ENCODE peak calls at places on chromosomes 2 and 18, in nine cellular contexts. One of them, this sample, is unnamed.

GRCh38 chr2:181036848-181037603 is 56.6 kb downstream of the UBE2E3 start:
- DNase-seq in natural killer cell treated with Interleukin-12 subunit alpha and Interleukin-12 subunit beta and Interleukin-15 and Interleukin-18, amount 100 ng/mL, for 72 hours: no peak
- DNase-seq in AG08396: peak; percentile 21
- DNase-seq in HEK293T: no peak
- DNase-seq in GDM1: no peak
- DNase-seq in EL: peak; percentile 82
- DNase-seq in HCT116: no peak
- DNase-seq in GM20000: no peak
- DNase-seq in T-helper 9 cell: no peak
- DNase-seq in this sample: no peak

GRCh38 chr2:169528271-169528701 is 18.8 kb downstream of the KLHL41 start:
- DNase-seq in natural killer cell treated with Interleukin-12 subunit alpha and Interleukin-12 subunit beta and Interleukin-15 and Interleukin-18, amount 100 ng/mL, for 72 hours: no peak
- DNase-seq in AG08396: peak; percentile 58
- DNase-seq in HEK293T: peak; percentile 72
- DNase-seq in GDM1: peak; percentile 41
- DNase-seq in EL: peak; percentile 58
- DNase-seq in HCT116: peak; percentile 41
- DNase-seq in GM20000: peak; percentile 53
- DNase-seq in T-helper 9 cell: peak; percentile 70
- DNase-seq in this sample: no peak

GRCh38 chr2:37698931-37699481 is 27.6 kb upstream of the CDC42EP3 start:
- DNase-seq in natural killer cell treated with Interleukin-12 subunit alpha and Interleukin-12 subunit beta and Interleukin-15 and Interleukin-18, amount 100 ng/mL, for 72 hours: no peak
- DNase-seq in AG08396: no peak
- DNase-seq in HEK293T: no peak
- DNase-seq in GDM1: no peak
- DNase-seq in EL: peak; percentile 73
- DNase-seq in HCT116: no peak
- DNase-seq in GM20000: no peak
- DNase-seq in T-helper 9 cell: no peak
- DNase-seq in this sample: no peak

GRCh38 chr2:29902356-29902755 is 19.0 kb downstream of the ALK start:
- DNase-seq in natural killer cell treated with Interleukin-12 subunit alpha and Interleukin-12 subunit beta and Interleukin-15 and Interleukin-18, amount 100 ng/mL, for 72 hours: no peak
- DNase-seq in AG08396: no peak
- DNase-seq in HEK293T: no peak
- DNase-seq in GDM1: no peak
- DNase-seq in EL: no peak
- DNase-seq in HCT116: no peak
- DNase-seq in GM20000: no peak
- DNase-seq in T-helper 9 cell: no peak
- DNase-seq in this sample: no peak

GRCh38 chr2:11710210-11710609 is 36.2 kb upstream of the LPIN1 start:
- DNase-seq in natural killer cell treated with Interleukin-12 subunit alpha and Interleukin-12 subunit beta and Interleukin-15 and Interleukin-18, amount 100 ng/mL, for 72 hours: no peak
- DNase-seq in AG08396: peak; percentile 76
- DNase-seq in HEK293T: no peak
- DNase-seq in GDM1: no peak
- DNase-seq in EL: peak; percentile 71
- DNase-seq in HCT116: no peak
- DNase-seq in GM20000: no peak
- DNase-seq in T-helper 9 cell: no peak
- DNase-seq in this sample: peak; percentile 76

GRCh38 chr2:203623616-203624015 is 82.8 kb upstream of the CD28 start:
- DNase-seq in natural killer cell treated with Interleukin-12 subunit alpha and Interleukin-12 subunit beta and Interleukin-15 and Interleukin-18, amount 100 ng/mL, for 72 hours: no peak
- DNase-seq in AG08396: no peak
- DNase-seq in HEK293T: no peak
- DNase-seq in GDM1: no peak
- DNase-seq in EL: peak; percentile 30
- DNase-seq in HCT116: no peak
- DNase-seq in GM20000: no peak
- DNase-seq in T-helper 9 cell: no peak
- DNase-seq in this sample: no peak

GRCh38 chr2:20191714-20192569 is 33.0 kb downstream of the SDC1 start:
- DNase-seq in natural killer cell treated with Interleukin-12 subunit alpha and Interleukin-12 subunit beta and Interleukin-15 and Interleukin-18, amount 100 ng/mL, for 72 hours: no peak
- DNase-seq in AG08396: no peak
- DNase-seq in HEK293T: no peak
- DNase-seq in GDM1: no peak
- DNase-seq in EL: no peak
- DNase-seq in HCT116: no peak
- DNase-seq in GM20000: no peak
- DNase-seq in T-helper 9 cell: no peak
- DNase-seq in this sample: no peak

GRCh38 chr18:48948112-48949050 is 2.4 kb downstream of the SMAD7 start:
- DNase-seq in natural killer cell treated with Interleukin-12 subunit alpha and Interleukin-12 subunit beta and Interleukin-15 and Interleukin-18, amount 100 ng/mL, for 72 hours: peak; percentile 71
- DNase-seq in AG08396: peak; percentile 78
- DNase-seq in HEK293T: peak; percentile 57
- DNase-seq in GDM1: no peak
- DNase-seq in EL: peak; percentile 80
- DNase-seq in HCT116: no peak
- DNase-seq in GM20000: peak; percentile 78
- DNase-seq in T-helper 9 cell: no peak
- DNase-seq in this sample: no peak

GRCh38 chr18:159037-159652 is 788 bp downstream of the USP14 start:
- DNase-seq in natural killer cell treated with Interleukin-12 subunit alpha and Interleukin-12 subunit beta and Interleukin-15 and Interleukin-18, amount 100 ng/mL, for 72 hours: no peak
- DNase-seq in AG08396: peak; percentile 42
- DNase-seq in HEK293T: peak; percentile 11
- DNase-seq in GDM1: no peak
- DNase-seq in EL: peak; percentile 27
- DNase-seq in HCT116: no peak
- DNase-seq in GM20000: peak; percentile 27
- DNase-seq in T-helper 9 cell: no peak
- DNase-seq in this sample: peak; percentile 23

GRCh38 chr2:240303896-240304745 is 131.3 kb upstream of the GPC1 start:
- DNase-seq in natural killer cell treated with Interleukin-12 subunit alpha and Interleukin-12 subunit beta and Interleukin-15 and Interleukin-18, amount 100 ng/mL, for 72 hours: no peak
- DNase-seq in AG08396: no peak
- DNase-seq in HEK293T: no peak
- DNase-seq in GDM1: no peak
- DNase-seq in EL: no peak
- DNase-seq in HCT116: no peak
- DNase-seq in GM20000: no peak
- DNase-seq in T-helper 9 cell: no peak
- DNase-seq in this sample: no peak

GRCh38 chr2:23292024-23292423 is 93.0 kb upstream of the KLHL29 start:
- DNase-seq in natural killer cell treated with Interleukin-12 subunit alpha and Interleukin-12 subunit beta and Interleukin-15 and Interleukin-18, amount 100 ng/mL, for 72 hours: no peak
- DNase-seq in AG08396: no peak
- DNase-seq in HEK293T: no peak
- DNase-seq in GDM1: no peak
- DNase-seq in EL: no peak
- DNase-seq in HCT116: no peak
- DNase-seq in GM20000: no peak
- DNase-seq in T-helper 9 cell: no peak
- DNase-seq in this sample: no peak

GRCh38 chr2:69950241-69950640 is 11.2 kb downstream of the ASPRV1 start:
- DNase-seq in natural killer cell treated with Interleukin-12 subunit alpha and Interleukin-12 subunit beta and Interleukin-15 and Interleukin-18, amount 100 ng/mL, for 72 hours: no peak
- DNase-seq in AG08396: no peak
- DNase-seq in HEK293T: no peak
- DNase-seq in GDM1: no peak
- DNase-seq in EL: no peak
- DNase-seq in HCT116: no peak
- DNase-seq in GM20000: no peak
- DNase-seq in T-helper 9 cell: no peak
- DNase-seq in this sample: no peak

GRCh38 chr18:75754433-75754832 is 326.9 kb upstream of the SMIM21 start:
- DNase-seq in natural killer cell treated with Interleukin-12 subunit alpha and Interleukin-12 subunit beta and Interleukin-15 and Interleukin-18, amount 100 ng/mL, for 72 hours: no peak
- DNase-seq in AG08396: no peak
- DNase-seq in HEK293T: no peak
- DNase-seq in GDM1: no peak
- DNase-seq in EL: no peak
- DNase-seq in HCT116: no peak
- DNase-seq in GM20000: no peak
- DNase-seq in T-helper 9 cell: no peak
- DNase-seq in this sample: no peak

GRCh38 chr2:106566050-106566449 is 78.9 kb downstream of the CD8B2 start:
- DNase-seq in natural killer cell treated with Interleukin-12 subunit alpha and Interleukin-12 subunit beta and Interleukin-15 and Interleukin-18, amount 100 ng/mL, for 72 hours: no peak
- DNase-seq in AG08396: no peak
- DNase-seq in HEK293T: no peak
- DNase-seq in GDM1: no peak
- DNase-seq in EL: no peak
- DNase-seq in HCT116: no peak
- DNase-seq in GM20000: no peak
- DNase-seq in T-helper 9 cell: no peak
- DNase-seq in this sample: no peak

GRCh38 chr2:145685323-145686050 is 1165.6 kb upstream of the ZEB2 start:
- DNase-seq in natural killer cell treated with Interleukin-12 subunit alpha and Interleukin-12 subunit beta and Interleukin-15 and Interleukin-18, amount 100 ng/mL, for 72 hours: no peak
- DNase-seq in AG08396: no peak
- DNase-seq in HEK293T: no peak
- DNase-seq in GDM1: no peak
- DNase-seq in EL: no peak
- DNase-seq in HCT116: no peak
- DNase-seq in GM20000: no peak
- DNase-seq in T-helper 9 cell: no peak
- DNase-seq in this sample: no peak

GRCh38 chr18:37564796-37565137 is 831 bp downstream of the CELF4 start:
- DNase-seq in natural killer cell treated with Interleukin-12 subunit alpha and Interleukin-12 subunit beta and Interleukin-15 and Interleukin-18, amount 100 ng/mL, for 72 hours: no peak
- DNase-seq in AG08396: peak; percentile 60
- DNase-seq in HEK293T: peak; percentile 89
- DNase-seq in GDM1: no peak
- DNase-seq in EL: peak; percentile 11
- DNase-seq in HCT116: no peak
- DNase-seq in GM20000: peak; percentile 32
- DNase-seq in T-helper 9 cell: no peak
- DNase-seq in this sample: no peak

This sample was measured in H54.